ENCODE peak calls at places on chromosomes 16 and 17, in seven cellular contexts. D is stimulated activated CD4-positive, alpha-beta T cell treated with anti-CD3 and anti-CD28 coated beads, Interleukin-2, amount 100 ng/mL, for 24 hours; R is SW480; Q is EL; J is GM19239; V is cerebellar nuclear complex; I is CD8-positive, alpha-beta T cell. E is an unnamed sample.

GRCh38 chr16:49312389-49312990 is 30.9 kb upstream of the CBLN1 start:
- DNase-seq in V (peak; percentile 73), J (no peak), I (no peak), D (no peak), R (no peak), Q (no peak), E (no peak)

GRCh38 chr17:47716381-47716780 is 16.7 kb upstream of the TBX21 start:
- DNase-seq in Q (no peak), I (no peak), D (no peak), J (no peak), V (no peak), R (no peak), E (no peak)

GRCh38 chr16:11254913-11255736 is 879 bp downstream of the SOCS1 start:
- DNase-seq in R (peak; percentile 38), J (no peak), V (no peak), Q (peak; percentile 47), D (peak; percentile 64), I (peak; percentile 84), E (no peak)

GRCh38 chr16:35731341-35732040 is 2272.1 kb downstream of the TP53TG3F start:
- DNase-seq in D (no peak), J (no peak), R (peak; percentile 17), Q (no peak), I (no peak), V (no peak), E (no peak)

GRCh38 chr17:31724026-31724425 is 135.0 kb downstream of the COPRS start:
- DNase-seq in I (no peak), V (no peak), Q (peak; percentile 86), R (peak; percentile 84), J (no peak), D (no peak), E (no peak)

GRCh38 chr17:78917451-78918307 is 7.5 kb downstream of the TIMP2 start:
- DNase-seq in J (no peak), D (no peak), R (no peak), I (no peak), Q (no peak), V (no peak), E (no peak)

GRCh38 chr17:62064029-62064790 is 868 bp downstream of the MED13 start:
- DNase-seq in I (no peak), Q (peak; percentile 29), V (no peak), R (peak; percentile 39), D (no peak), J (no peak), E (peak; percentile 15)

GRCh38 chr17:27630607-27631408 is at the start of gene LGALS9:
- DNase-seq in Q (peak; percentile 59), V (no peak), J (peak; percentile 59), D (no peak), I (peak; percentile 62), R (peak; percentile 72), E (peak; percentile 45)

GRCh38 chr16:85306071-85306792 is 194.0 kb upstream of the CIBAR2 start:
- DNase-seq in I (peak; percentile 88), V (no peak), D (peak; percentile 88), J (peak; percentile 72), Q (peak; percentile 89), R (peak; percentile 57), E (peak; percentile 26)

GRCh38 chr16:68446941-68447675 is 1.2 kb downstream of the SMPD3 start:
- DNase-seq in I (no peak), V (no peak), D (no peak), Q (no peak), R (no peak), J (no peak), E (no peak)

GRCh38 chr17:40566027-40566426 is 755 bp upstream of the CCR7 start:
- DNase-seq in D (no peak), R (no peak), I (no peak), V (no peak), J (no peak), Q (no peak), E (no peak)

GRCh38 chr17:40854175-40854814 is 12.7 kb downstream of the KRT12 start:
- DNase-seq in Q (peak; percentile 88), J (no peak), R (peak; percentile 66), D (no peak), V (no peak), I (no peak), E (no peak)

GRCh38 chr17:78655251-78655940 is 78.2 kb upstream of the DNAH17 start:
- DNase-seq in R (no peak), J (no peak), V (no peak), D (no peak), Q (no peak), I (no peak), E (no peak)

GRCh38 chr17:81867123-81867951 is 3.8 kb downstream of the ARHGDIA start:
- DNase-seq in D (peak; percentile 52), Q (peak; percentile 69), R (peak; percentile 68), I (peak; percentile 62), V (no peak), J (no peak), E (no peak)

GRCh38 chr17:64006361-64007088 is 8.4 kb downstream of the PRR29 start:
- DNase-seq in R (no peak), I (peak; percentile 34), V (no peak), J (no peak), D (no peak), Q (no peak), E (no peak)

GRCh38 chr17:70168979-70169706 is at the start of gene KCNJ2:
- DNase-seq in R (peak; percentile 83), I (no peak), V (no peak), J (peak; percentile 67), D (peak; percentile 70), Q (peak; percentile 86), E (no peak)

GRCh38 chr17:19409509-19409908 is 1.5 kb upstream of the RNF112 start:
- DNase-seq in R (peak; percentile 55), I (no peak), D (peak; percentile 16), V (no peak), J (no peak), Q (peak; percentile 92), E (no peak)

E was measured in GM12864.